ENCODE peak calls at places on chromosome 9, in eight cellular contexts. One of them, this sample, is unnamed.
A peak's percentile ranks its signal among the peaks of the same experiment; 100 is the strongest.

GRCh38 chr9:88322906-88323566 is 65.2 kb upstream of the SPIN1 start:
- ATAC-seq in HCT116: no peak
- ATAC-seq in Panc1: no peak
- ATAC-seq in upper lobe of left lung: peak; percentile 45
- ATAC-seq in GM23338: no peak
- ATAC-seq in K562: no peak
- ATAC-seq in GM12878: no peak
- ATAC-seq in HepG2: no peak
- ATAC-seq in this sample: no peak

GRCh38 chr9:22382331-22382730 is 64.3 kb upstream of the DMRTA1 start:
- ATAC-seq in HCT116: no peak
- ATAC-seq in Panc1: no peak
- ATAC-seq in upper lobe of left lung: no peak
- ATAC-seq in GM23338: no peak
- ATAC-seq in K562: no peak
- ATAC-seq in GM12878: no peak
- ATAC-seq in HepG2: no peak
- ATAC-seq in this sample: no peak

GRCh38 chr9:79580065-79580464 is 8.3 kb downstream of the TLE4 start:
- ATAC-seq in HCT116: no peak
- ATAC-seq in Panc1: no peak
- ATAC-seq in upper lobe of left lung: no peak
- ATAC-seq in GM23338: no peak
- ATAC-seq in K562: no peak
- ATAC-seq in GM12878: no peak
- ATAC-seq in HepG2: no peak
- ATAC-seq in this sample: no peak

GRCh38 chr9:103514767-103515166 is 519.6 kb downstream of the CYLC2 start:
- ATAC-seq in HCT116: no peak
- ATAC-seq in Panc1: no peak
- ATAC-seq in upper lobe of left lung: no peak
- ATAC-seq in GM23338: no peak
- ATAC-seq in K562: no peak
- ATAC-seq in GM12878: no peak
- ATAC-seq in HepG2: no peak
- ATAC-seq in this sample: no peak

GRCh38 chr9:99071313-99072039 is 33.4 kb upstream of the TGFBR1 start:
- ATAC-seq in HCT116: no peak
- ATAC-seq in Panc1: no peak
- ATAC-seq in upper lobe of left lung: no peak
- ATAC-seq in GM23338: no peak
- ATAC-seq in K562: no peak
- ATAC-seq in GM12878: no peak
- ATAC-seq in HepG2: no peak
- ATAC-seq in this sample: peak; percentile 24

GRCh38 chr9:121298016-121298538 is 30.1 kb downstream of the GSN start:
- ATAC-seq in HCT116: no peak
- ATAC-seq in Panc1: no peak
- ATAC-seq in upper lobe of left lung: no peak
- ATAC-seq in GM23338: peak; percentile 12
- ATAC-seq in K562: peak; percentile 49
- ATAC-seq in GM12878: no peak
- ATAC-seq in HepG2: peak; percentile 50
- ATAC-seq in this sample: no peak

GRCh38 chr9:85173967-85174366 is 504.4 kb downstream of the NTRK2 start:
- ATAC-seq in HCT116: no peak
- ATAC-seq in Panc1: no peak
- ATAC-seq in upper lobe of left lung: peak; percentile 47
- ATAC-seq in GM23338: no peak
- ATAC-seq in K562: no peak
- ATAC-seq in GM12878: no peak
- ATAC-seq in HepG2: no peak
- ATAC-seq in this sample: no peak

GRCh38 chr9:87337335-87338074 is 160.2 kb upstream of the DAPK1 start:
- ATAC-seq in HCT116: no peak
- ATAC-seq in Panc1: no peak
- ATAC-seq in upper lobe of left lung: peak; percentile 34
- ATAC-seq in GM23338: peak; percentile 86
- ATAC-seq in K562: no peak
- ATAC-seq in GM12878: no peak
- ATAC-seq in HepG2: no peak
- ATAC-seq in this sample: peak; percentile 35

GRCh38 chr9:35269919-35270318 is 108.1 kb downstream of the UNC13B start:
- ATAC-seq in HCT116: no peak
- ATAC-seq in Panc1: no peak
- ATAC-seq in upper lobe of left lung: no peak
- ATAC-seq in GM23338: no peak
- ATAC-seq in K562: no peak
- ATAC-seq in GM12878: no peak
- ATAC-seq in HepG2: no peak
- ATAC-seq in this sample: no peak

GRCh38 chr9:73093740-73094379 is 57.8 kb upstream of the ANXA1 start:
- ATAC-seq in HCT116: no peak
- ATAC-seq in Panc1: no peak
- ATAC-seq in upper lobe of left lung: no peak
- ATAC-seq in GM23338: no peak
- ATAC-seq in K562: peak; percentile 50
- ATAC-seq in GM12878: no peak
- ATAC-seq in HepG2: no peak
- ATAC-seq in this sample: no peak

GRCh38 chr9:95206143-95206542 is 111.4 kb downstream of the FANCC start:
- ATAC-seq in HCT116: no peak
- ATAC-seq in Panc1: no peak
- ATAC-seq in upper lobe of left lung: no peak
- ATAC-seq in GM23338: peak; percentile 29
- ATAC-seq in K562: no peak
- ATAC-seq in GM12878: no peak
- ATAC-seq in HepG2: no peak
- ATAC-seq in this sample: no peak

GRCh38 chr9:30697958-30698357 is 1686.5 kb upstream of the ACO1 start:
- ATAC-seq in HCT116: no peak
- ATAC-seq in Panc1: no peak
- ATAC-seq in upper lobe of left lung: no peak
- ATAC-seq in GM23338: no peak
- ATAC-seq in K562: no peak
- ATAC-seq in GM12878: no peak
- ATAC-seq in HepG2: no peak
- ATAC-seq in this sample: no peak

GRCh38 chr9:129182122-129182521 is 4.1 kb upstream of the IER5L start:
- ATAC-seq in HCT116: no peak
- ATAC-seq in Panc1: no peak
- ATAC-seq in upper lobe of left lung: no peak
- ATAC-seq in GM23338: no peak
- ATAC-seq in K562: no peak
- ATAC-seq in GM12878: no peak
- ATAC-seq in HepG2: no peak
- ATAC-seq in this sample: no peak

GRCh38 chr9:20078246-20078645 is 289.4 kb upstream of the SLC24A2 start:
- ATAC-seq in HCT116: no peak
- ATAC-seq in Panc1: no peak
- ATAC-seq in upper lobe of left lung: no peak
- ATAC-seq in GM23338: no peak
- ATAC-seq in K562: no peak
- ATAC-seq in GM12878: no peak
- ATAC-seq in HepG2: no peak
- ATAC-seq in this sample: no peak

GRCh38 chr9:35689351-35689600 is 449 bp downstream of the TPM2 start:
- ATAC-seq in HCT116: no peak
- ATAC-seq in Panc1: no peak
- ATAC-seq in upper lobe of left lung: no peak
- ATAC-seq in GM23338: no peak
- ATAC-seq in K562: no peak
- ATAC-seq in GM12878: no peak
- ATAC-seq in HepG2: peak; percentile 9
- ATAC-seq in this sample: no peak

GRCh38 chr9:93302586-93303257 is 118.8 kb downstream of the WNK2 start:
- ATAC-seq in HCT116: peak; percentile 86
- ATAC-seq in Panc1: peak; percentile 71
- ATAC-seq in upper lobe of left lung: peak; percentile 57
- ATAC-seq in GM23338: peak; percentile 55
- ATAC-seq in K562: peak; percentile 73
- ATAC-seq in GM12878: peak; percentile 90
- ATAC-seq in HepG2: peak; percentile 43
- ATAC-seq in this sample: no peak

GRCh38 chr9:114592356-114592755 is 4.8 kb downstream of the ATP6V1G1 start:
- ATAC-seq in HCT116: no peak
- ATAC-seq in Panc1: no peak
- ATAC-seq in upper lobe of left lung: no peak
- ATAC-seq in GM23338: no peak
- ATAC-seq in K562: no peak
- ATAC-seq in GM12878: peak; percentile 46
- ATAC-seq in HepG2: no peak
- ATAC-seq in this sample: no peak

DNA sequence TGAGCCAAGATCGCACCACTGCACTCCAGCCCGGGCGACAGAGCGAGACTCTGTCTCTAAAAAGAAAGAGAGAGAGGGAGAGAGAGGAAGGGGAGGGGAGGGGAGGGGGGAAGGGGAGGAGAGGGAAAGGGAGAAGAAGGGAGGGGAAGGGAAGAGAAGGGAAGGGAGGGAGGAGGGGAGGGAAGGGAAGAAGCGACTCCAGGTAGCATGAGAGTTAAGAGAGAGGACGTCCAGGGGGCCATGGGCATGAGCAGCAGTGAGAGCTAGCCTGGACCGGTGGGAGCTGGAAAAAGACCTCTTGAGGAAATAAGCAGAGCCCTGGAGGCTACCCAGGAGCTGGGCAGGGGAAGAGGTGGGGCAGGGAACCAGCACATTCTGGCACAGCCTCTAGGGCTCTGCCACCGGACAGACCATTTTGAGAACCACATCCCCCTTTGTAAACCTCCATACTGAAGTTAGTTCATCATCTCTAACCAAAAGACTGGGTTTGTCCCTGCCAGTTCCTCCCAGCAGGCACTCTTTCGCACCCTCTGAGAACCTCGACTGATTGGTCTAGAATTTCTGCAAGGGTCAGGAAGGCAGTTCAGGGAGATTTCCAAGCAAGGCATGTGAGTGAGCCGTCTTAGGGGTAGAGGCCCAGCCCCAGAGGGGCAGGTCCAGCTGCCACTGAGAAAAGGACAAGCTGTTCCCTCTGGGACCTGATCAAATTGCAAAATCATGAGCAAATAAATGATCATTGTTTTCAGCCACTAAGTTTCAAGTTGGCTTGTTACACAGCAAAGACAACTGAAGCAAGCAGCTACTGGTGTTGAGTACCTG is 11.7 kb downstream of the NAIF1 start:
- ATAC-seq in HCT116: no peak
- ATAC-seq in Panc1: no peak
- ATAC-seq in upper lobe of left lung: peak; percentile 80
- ATAC-seq in GM23338: peak; percentile 37
- ATAC-seq in K562: no peak
- ATAC-seq in GM12878: peak; percentile 32
- ATAC-seq in HepG2: no peak
- ATAC-seq in this sample: peak; percentile 92
- TF ChIP-seq POLR2AphosphoS5 in HCT116: no peak
- TF ChIP-seq POLR2AphosphoS5 in Panc1: no peak
- TF ChIP-seq POLR2AphosphoS5 in upper lobe of left lung: peak; percentile 75
- TF ChIP-seq POLR2AphosphoS5 in GM23338: no peak
- TF ChIP-seq POLR2AphosphoS5 in K562: no peak
- TF ChIP-seq POLR2AphosphoS5 in GM12878: no peak
- TF ChIP-seq POLR2AphosphoS5 in HepG2: no peak
- TF ChIP-seq POLR2AphosphoS5 in this sample: peak; percentile 77

DNA sequence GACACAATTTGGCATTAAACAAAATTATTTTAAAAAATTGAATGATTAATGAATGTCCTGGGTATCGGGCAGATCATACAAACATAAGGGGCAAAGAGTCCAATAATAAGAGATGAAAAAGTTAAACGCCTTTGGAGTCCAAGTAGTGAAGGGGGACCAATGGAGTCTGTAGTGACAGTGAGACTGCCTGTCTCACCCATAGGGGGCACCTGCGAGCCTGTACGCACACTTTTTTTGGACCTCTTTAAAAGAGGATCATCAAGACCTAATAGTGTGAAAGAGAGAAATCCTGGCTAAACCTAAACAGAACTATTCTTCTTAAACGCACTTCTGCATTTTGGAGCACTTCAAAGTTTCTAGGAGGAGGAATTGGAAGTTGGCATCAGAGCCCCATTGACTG is 636.0 kb upstream of the KLF4 start:
- ATAC-seq in HCT116: peak; percentile 81
- ATAC-seq in Panc1: no peak
- ATAC-seq in upper lobe of left lung: no peak
- ATAC-seq in GM23338: peak; percentile 70
- ATAC-seq in K562: peak; percentile 90
- ATAC-seq in GM12878: no peak
- ATAC-seq in HepG2: peak; percentile 49
- ATAC-seq in this sample: no peak
- TF ChIP-seq CTCF in HCT116: peak; percentile 68
- TF ChIP-seq CTCF in Panc1: peak; percentile 38
- TF ChIP-seq CTCF in upper lobe of left lung: no peak
- TF ChIP-seq CTCF in GM23338: peak; percentile 79
- TF ChIP-seq CTCF in K562: peak; percentile 53
- TF ChIP-seq CTCF in GM12878: peak; percentile 33
- TF ChIP-seq CTCF in HepG2: peak; percentile 47
- TF ChIP-seq CTCF in this sample: no peak

GRCh38 chr9:124009835-124010226 is 1.7 kb upstream of the LHX2 start:
- ATAC-seq in HCT116: no peak
- ATAC-seq in Panc1: no peak
- ATAC-seq in upper lobe of left lung: no peak
- ATAC-seq in GM23338: no peak
- ATAC-seq in K562: no peak
- ATAC-seq in GM12878: no peak
- ATAC-seq in HepG2: no peak
- ATAC-seq in this sample: no peak

GRCh38 chr9:124008307-124008854 is 3.2 kb upstream of the LHX2 start:
- ATAC-seq in HCT116: peak; percentile 12
- ATAC-seq in Panc1: peak; percentile 54
- ATAC-seq in upper lobe of left lung: no peak
- ATAC-seq in GM23338: peak; percentile 8
- ATAC-seq in K562: no peak
- ATAC-seq in GM12878: peak; percentile 23
- ATAC-seq in HepG2: peak; percentile 11
- ATAC-seq in this sample: no peak

GRCh38 chr9:124010303-124010664 is 1.3 kb upstream of the LHX2 start:
- ATAC-seq in HCT116: no peak
- ATAC-seq in Panc1: no peak
- ATAC-seq in upper lobe of left lung: no peak
- ATAC-seq in GM23338: no peak
- ATAC-seq in K562: no peak
- ATAC-seq in GM12878: peak; percentile 47
- ATAC-seq in HepG2: no peak
- ATAC-seq in this sample: no peak

GRCh38 chr9:124007468-124008306 is 3.9 kb upstream of the LHX2 start:
- ATAC-seq in HCT116: no peak
- ATAC-seq in Panc1: no peak
- ATAC-seq in upper lobe of left lung: no peak
- ATAC-seq in GM23338: no peak
- ATAC-seq in K562: no peak
- ATAC-seq in GM12878: no peak
- ATAC-seq in HepG2: no peak
- ATAC-seq in this sample: no peak

GRCh38 chr9:124008855-124009834 is 2.4 kb upstream of the LHX2 start:
- ATAC-seq in HCT116: no peak
- ATAC-seq in Panc1: peak; percentile 23
- ATAC-seq in upper lobe of left lung: no peak
- ATAC-seq in GM23338: peak; percentile 1
- ATAC-seq in K562: no peak
- ATAC-seq in GM12878: peak; percentile 12
- ATAC-seq in HepG2: no peak
- ATAC-seq in this sample: no peak
- H3K27me3 ChIP-seq in HCT116: peaks cover 50% of the 10 kb centered on the region
- H3K27me3 ChIP-seq in Panc1: peaks cover 21% of the 10 kb centered on the region
- H3K27me3 ChIP-seq in upper lobe of left lung: peaks cover 97% of the 10 kb centered on the region
- H3K27me3 ChIP-seq in GM23338: peaks cover 99% of the 10 kb centered on the region
- H3K27me3 ChIP-seq in K562: peaks cover 76% of the 10 kb centered on the region
- H3K27me3 ChIP-seq in GM12878: peaks cover 49% of the 10 kb centered on the region
- H3K27me3 ChIP-seq in HepG2: peaks cover 89% of the 10 kb centered on the region
- H3K27me3 ChIP-seq in this sample: peaks cover 100% of the 10 kb centered on the region

GRCh38 chr9:76845254-76845653 is 60.7 kb downstream of the PRUNE2 start:
- ATAC-seq in HCT116: no peak
- ATAC-seq in Panc1: no peak
- ATAC-seq in upper lobe of left lung: no peak
- ATAC-seq in GM23338: no peak
- ATAC-seq in K562: no peak
- ATAC-seq in GM12878: no peak
- ATAC-seq in HepG2: no peak
- ATAC-seq in this sample: no peak
- TF ChIP-seq POLR2AphosphoS5 in HCT116: no peak
- TF ChIP-seq POLR2AphosphoS5 in Panc1: no peak
- TF ChIP-seq POLR2AphosphoS5 in upper lobe of left lung: no peak
- TF ChIP-seq POLR2AphosphoS5 in GM23338: no peak
- TF ChIP-seq POLR2AphosphoS5 in K562: no peak
- TF ChIP-seq POLR2AphosphoS5 in GM12878: no peak
- TF ChIP-seq POLR2AphosphoS5 in HepG2: no peak
- TF ChIP-seq POLR2AphosphoS5 in this sample: peak; percentile 94

This sample was measured in gastroesophageal sphincter.